ENCODE peak calls at places on chromosome 1, in five cellular contexts. C, T, W, H and U are unnamed samples.

GRCh38 chr1:41710980-41711379 is 207.7 kb downstream of the HIVEP3 start:
- DNase-seq in C (no peak), T (no peak), W (no peak), H (no peak), U (no peak)

GRCh38 chr1:175597206-175597605 is 146.2 kb downstream of the TNR start:
- DNase-seq in C (no peak), T (no peak), W (no peak), H (no peak), U (no peak)

GRCh38 chr1:77039739-77040138 is 172.5 kb downstream of the ST6GALNAC5 start:
- DNase-seq in C (no peak), T (peak; percentile 59), W (peak; percentile 98), H (no peak), U (peak; percentile 94)

GRCh38 chr1:183817576-183818288 is 12.8 kb downstream of the RGL1 start:
- DNase-seq in C (no peak), T (no peak), W (no peak), H (no peak), U (no peak)

GRCh38 chr1:41282679-41283317 is 40.7 kb upstream of the SCMH1 start:
- DNase-seq in C (no peak), T (peak; percentile 11), W (peak; percentile 20), H (no peak), U (no peak)

GRCh38 chr1:229407206-229408026 is 26.5 kb downstream of the ACTA1 start:
- DNase-seq in C (no peak), T (no peak), W (no peak), H (no peak), U (no peak)

GRCh38 chr1:115557715-115558114 is 84.1 kb upstream of the VANGL1 start:
- DNase-seq in C (no peak), T (no peak), W (no peak), H (no peak), U (no peak)

GRCh38 chr1:172497230-172497629 is 35.7 kb upstream of the SUCO start:
- DNase-seq in C (no peak), T (no peak), W (peak; percentile 86), H (no peak), U (peak; percentile 67)

GRCh38 chr1:226370144-226370923 is 37.6 kb downstream of the PARP1 start:
- DNase-seq in C (peak; percentile 69), T (no peak), W (no peak), H (no peak), U (no peak)

GRCh38 chr1:114386129-114387037 is 124.6 kb downstream of the TRIM33 start:
- DNase-seq in C (no peak), T (no peak), W (no peak), H (no peak), U (no peak)